ENCODE peak calls at places on chromosome 2, in nine cellular contexts. H, Q, U, V, L, A, T, X and Z are unnamed samples.

GRCh38 chr2:4518596-4518995 is 815.2 kb downstream of the DCDC2C start:
- DNase-seq in A (no peak), Q (no peak), H (no peak), V (no peak), X (no peak), L (no peak), U (no peak), T (no peak), Z (no peak)

GRCh38 chr2:42095923-42096408 is 48.1 kb downstream of the PKDCC start:
- DNase-seq in U (peak), X (peak), L (peak), V (peak), Q (peak), T (peak), A (peak), H (peak), Z (no peak)

GRCh38 chr2:64451051-64451450 is 2.9 kb upstream of the LGALSL start:
- DNase-seq in U (no peak), L (no peak), T (no peak), Q (no peak), H (no peak), V (no peak), A (no peak), X (no peak), Z (no peak)

GRCh38 chr2:188746727-188747126 is 227.4 kb upstream of the COL3A1 start:
- DNase-seq in V (no peak), L (no peak), T (no peak), A (no peak), Q (no peak), H (peak), X (no peak), U (no peak), Z (no peak)

GRCh38 chr2:174597347-174598047 is at the start of gene WIPF1:
- DNase-seq in V (peak), T (no peak), X (no peak), A (peak), Q (no peak), H (peak), U (no peak), L (no peak), Z (peak)

GRCh38 chr2:224261316-224261715 is 140.6 kb downstream of the FAM124B start:
- DNase-seq in H (peak), L (no peak), U (no peak), X (no peak), Q (no peak), V (no peak), A (no peak), T (no peak), Z (no peak)

GRCh38 chr2:10765914-10766313 is 44.5 kb downstream of the ATP6V1C2 start:
- DNase-seq in U (no peak), T (no peak), H (no peak), A (no peak), Q (no peak), V (no peak), X (no peak), L (no peak), Z (no peak)

GRCh38 chr2:222950886-222951285 is 90.0 kb downstream of the ACSL3 start:
- DNase-seq in T (no peak), U (no peak), X (no peak), H (peak), Q (no peak), L (no peak), V (no peak), A (no peak), Z (no peak)

GRCh38 chr2:61626827-61627226 is 88.7 kb upstream of the XPO1 start:
- DNase-seq in A (no peak), H (no peak), X (no peak), T (no peak), U (no peak), V (no peak), Q (no peak), L (no peak), Z (no peak)